ENCODE peak calls at places on chromosomes 5 and 9, in four cellular contexts. F is effector CD4-positive, alpha-beta T cell; S is stimulated activated CD8-positive, alpha-beta memory T cell treated with anti-CD3 and anti-CD28 coated beads, Interleukin-15, amount 100 ng/mL, for 48 hours; R is lower lobe of right lung. P is an unnamed sample.

GRCh38 chr5:137491121-137491520 is 8.0 kb downstream of the SPOCK1 start:
- DNase-seq in F (no peak), S (no peak), R (no peak), P (no peak)

GRCh38 chr9:116700882-116701836 is 14.1 kb downstream of the TRIM32 start:
- DNase-seq in S (no peak), R (no peak), F (no peak), P (no peak)

GRCh38 chr5:94335936-94336335 is 282.5 kb downstream of the KIAA0825 start:
- DNase-seq in S (no peak), F (no peak), R (no peak), P (no peak)

GRCh38 chr5:160291467-160291866 is 20.9 kb downstream of the CCNJL start:
- DNase-seq in R (no peak), S (no peak), F (no peak), P (peak; percentile 61)

GRCh38 chr9:23229764-23230434 is 596.1 kb downstream of the ELAVL2 start:
- DNase-seq in R (no peak), F (no peak), S (no peak), P (no peak)

GRCh38 chr5:317086-317811 is 4.3 kb upstream of the AHRR start:
- DNase-seq in S (peak; percentile 63), F (no peak), R (no peak), P (no peak)

GRCh38 chr9:99000480-99001395 is 57.0 kb downstream of the COL15A1 start:
- DNase-seq in R (peak; percentile 71), S (peak; percentile 11), F (peak; percentile 55), P (peak; percentile 28)

GRCh38 chr5:176762489-176762888 is 47.9 kb upstream of the UNC5A start:
- DNase-seq in F (no peak), R (no peak), S (no peak), P (no peak)

GRCh38 chr5:150345716-150346115 is 11.8 kb upstream of the TCOF1 start:
- DNase-seq in S (no peak), F (no peak), R (no peak), P (no peak)

GRCh38 chr5:95984287-95984938 is 22.8 kb upstream of the ELL2 start:
- DNase-seq in R (no peak), S (no peak), F (no peak), P (no peak)

GRCh38 chr9:127091526-127091925 is 30.9 kb downstream of the ANGPTL2 start:
- DNase-seq in F (no peak), S (no peak), R (no peak), P (no peak)

GRCh38 chr5:159971931-159972461 is 36.9 kb upstream of the TTC1 start:
- DNase-seq in R (no peak), S (no peak), F (no peak), P (no peak)

GRCh38 chr9:34098307-34098706 is 28.2 kb downstream of the DCAF12 start:
- DNase-seq in S (no peak), F (no peak), R (no peak), P (no peak)

GRCh38 chr9:111041902-111042301 is 3.6 kb upstream of the LPAR1 start:
- DNase-seq in S (no peak), F (no peak), R (no peak), P (no peak)

GRCh38 chr9:112554516-112554915 is 67.9 kb downstream of the KIAA1958 start:
- DNase-seq in F (no peak), R (no peak), S (no peak), P (no peak)

GRCh38 chr9:98031935-98032334 is 24.6 kb upstream of the NANS start:
- DNase-seq in F (no peak), S (no peak), R (no peak), P (no peak)

GRCh38 chr5:177071671-177072385 is 14.9 kb upstream of the FGFR4 start:
- DNase-seq in S (peak; percentile 42), F (peak; percentile 63), R (no peak), P (peak; percentile 59)

GRCh38 chr5:27592231-27592630 is 553.8 kb upstream of the CDH9 start:
- DNase-seq in S (no peak), R (no peak), F (no peak), P (no peak)

GRCh38 chr5:37208883-37209808 is 40.0 kb downstream of the CPLANE1 start:
- DNase-seq in S (no peak), R (no peak), F (no peak), P (no peak)

GRCh38 chr9:116897181-116897580 is 210.1 kb downstream of the TRIM32 start:
- DNase-seq in F (no peak), R (no peak), S (no peak), P (no peak)

GRCh38 chr9:130869250-130869649 is 27.4 kb downstream of the QRFP start:
- DNase-seq in S (no peak), R (no peak), F (no peak), P (no peak)

GRCh38 chr5:165057156-165057555 is 1551.7 kb downstream of the MAT2B start:
- DNase-seq in S (no peak), F (no peak), R (no peak), P (no peak)

GRCh38 chr5:74641778-74642542 is 1.4 kb upstream of the ENC1 start:
- DNase-seq in F (no peak), S (no peak), R (peak; percentile 54), P (no peak)

GRCh38 chr9:89466451-89467277 is 31.2 kb downstream of the SEMA4D start:
- DNase-seq in S (peak; percentile 49), F (no peak), R (no peak), P (no peak)

P was measured in keratinocyte.